ENCODE peak calls at places on chromosomes 2 and 18, in five cellular contexts. E, G, B, V and H are unnamed samples. For H3K4me1, the result is how much of the 10 kb centered on the place peaks cover.

GRCh38 chr2:36413218-36413617 is 57.6 kb downstream of the CRIM1 start:
- DNase-seq in B (no peak), G (no peak), E (no peak), V (peak), H (no peak)

GRCh38 chr18:58934933-58935577 is 70.4 kb downstream of the ZNF532 start:
- DNase-seq in V (no peak), E (no peak), G (no peak), B (no peak), H (no peak)

GRCh38 chr18:27778925-27779324 is 398.0 kb downstream of the CDH2 start:
- DNase-seq in G (no peak), E (no peak), V (no peak), B (no peak), H (no peak)

GRCh38 chr2:119251652-119252051 is 28.0 kb downstream of the STEAP3 start:
- DNase-seq in G (no peak), E (no peak), V (no peak), B (no peak), H (no peak)

GRCh38 chr2:16022548-16023240 is 82.3 kb downstream of the MYCN start:
- DNase-seq in V (no peak), G (no peak), B (no peak), E (no peak), H (no peak)

GRCh38 chr2:207782238-207783030 is 12.7 kb upstream of the FZD5 start:
- DNase-seq in V (no peak), E (no peak), G (no peak), B (no peak), H (no peak)

GRCh38 chr18:32317651-32318050 is 127.8 kb downstream of the MEP1B start:
- DNase-seq in V (peak), B (no peak), E (no peak), G (no peak), H (no peak)

GRCh38 chr18:65852273-65852672 is 101.5 kb downstream of the CDH7 start:
- DNase-seq in G (no peak), E (no peak), B (no peak), V (no peak), H (no peak)

GRCh38 chr2:233267516-233268245 is 16.2 kb downstream of the ATG16L1 start:
- DNase-seq in E (no peak), G (no peak), B (no peak), V (no peak), H (no peak)

GRCh38 chr2:16126141-16126968 is 186.0 kb downstream of the MYCN start:
- DNase-seq in E (no peak), B (no peak), G (peak), V (no peak), H (no peak)

GRCh38 chr2:238141541-238142318 is 3.3 kb downstream of the KLHL30 start:
- DNase-seq in B (no peak), V (no peak), E (no peak), G (no peak), H (peak)

GRCh38 chr18:78912862-78913261 is 66.8 kb upstream of the SALL3 start:
- DNase-seq in B (no peak), G (peak), V (no peak), E (no peak), H (no peak)

GRCh38 chr2:187959821-187960220 is 331.9 kb upstream of the GULP1 start:
- DNase-seq in E (no peak), B (no peak), V (peak), G (no peak), H (no peak)

GRCh38 chr2:66478311-66478710 is 43.4 kb downstream of the MEIS1 start:
- DNase-seq in V (no peak), G (no peak), E (no peak), B (no peak), H (no peak)
- H3K4me3 ChIP-seq in V (no peak), G (no peak), E (no peak), B (no peak), H (no peak)

GRCh38 chr2:9260411-9261037 is 53.9 kb downstream of the ASAP2 start:
- DNase-seq in V (no peak), B (no peak), G (no peak), E (no peak), H (no peak)
- H3K4me1 ChIP-seq in V (under half), B (under half), G (under half), E (under half), H (under half)

GRCh38 chr2:231715499-231715837 is 7.1 kb downstream of the PTMA start:
- DNase-seq in V (no peak), E (no peak), G (no peak), B (no peak), H (no peak)

GRCh38 chr2:231715988-231716616 is 7.8 kb downstream of the PTMA start:
- DNase-seq in B (no peak), E (no peak), V (peak), G (no peak), H (no peak)

GRCh38 chr2:231711677-231712461 is 3.5 kb downstream of the PTMA start:
- DNase-seq in B (no peak), V (no peak), G (no peak), E (no peak), H (no peak)

GRCh38 chr2:231714639-231715498 is 6.5 kb downstream of the PTMA start:
- DNase-seq in G (no peak), E (peak), B (peak), V (no peak), H (peak)

DNA sequence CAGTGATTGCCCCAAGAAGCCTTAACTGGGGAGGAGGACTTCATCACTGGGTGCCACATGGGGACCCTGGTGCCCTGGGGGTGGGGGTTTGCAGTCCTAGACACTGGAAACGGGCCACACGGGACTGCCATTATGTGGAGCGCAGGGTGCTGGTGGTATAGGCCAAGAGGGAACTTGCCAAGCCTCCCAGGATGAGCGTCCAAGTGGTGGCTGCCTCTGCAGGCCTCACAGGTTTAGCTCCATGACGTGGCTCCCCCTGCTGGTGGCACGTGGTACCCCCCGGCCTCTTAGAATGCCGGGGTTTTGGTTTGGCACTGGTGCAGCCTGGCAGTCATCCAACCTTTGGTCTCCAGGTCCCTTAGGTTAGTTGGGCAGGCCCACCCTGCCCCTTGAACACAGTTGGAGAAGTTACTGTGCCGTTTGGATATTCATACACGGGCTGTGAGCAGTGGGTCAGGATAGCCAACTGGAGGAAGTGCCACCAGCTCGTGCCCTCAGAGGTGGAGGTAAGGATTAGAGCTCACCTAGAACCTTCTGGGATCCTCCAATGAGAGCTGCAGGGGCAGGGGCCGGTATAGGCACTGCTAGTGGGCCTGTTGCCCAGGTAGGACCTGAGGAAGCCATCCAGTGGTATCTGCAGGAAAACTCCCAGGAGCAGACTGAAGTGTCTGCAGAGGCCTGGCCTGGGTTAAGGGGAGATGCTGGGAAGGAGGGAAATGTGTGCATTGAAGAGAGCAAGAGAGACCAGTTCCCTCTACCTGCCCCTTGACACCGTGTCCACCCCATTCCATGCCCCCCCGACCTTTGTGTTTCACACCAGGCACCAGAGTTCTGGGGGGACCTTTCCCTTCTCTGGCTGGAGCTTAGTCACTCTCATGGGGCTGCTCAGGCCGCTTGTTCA is 5.7 kb downstream of the PTMA start:
- DNase-seq in G (peak), B (peak), E (peak), V (peak), H (peak)
- TF ChIP-seq CTCF in G (peak), B (peak), E (peak), V (peak), H (peak)

DNA sequence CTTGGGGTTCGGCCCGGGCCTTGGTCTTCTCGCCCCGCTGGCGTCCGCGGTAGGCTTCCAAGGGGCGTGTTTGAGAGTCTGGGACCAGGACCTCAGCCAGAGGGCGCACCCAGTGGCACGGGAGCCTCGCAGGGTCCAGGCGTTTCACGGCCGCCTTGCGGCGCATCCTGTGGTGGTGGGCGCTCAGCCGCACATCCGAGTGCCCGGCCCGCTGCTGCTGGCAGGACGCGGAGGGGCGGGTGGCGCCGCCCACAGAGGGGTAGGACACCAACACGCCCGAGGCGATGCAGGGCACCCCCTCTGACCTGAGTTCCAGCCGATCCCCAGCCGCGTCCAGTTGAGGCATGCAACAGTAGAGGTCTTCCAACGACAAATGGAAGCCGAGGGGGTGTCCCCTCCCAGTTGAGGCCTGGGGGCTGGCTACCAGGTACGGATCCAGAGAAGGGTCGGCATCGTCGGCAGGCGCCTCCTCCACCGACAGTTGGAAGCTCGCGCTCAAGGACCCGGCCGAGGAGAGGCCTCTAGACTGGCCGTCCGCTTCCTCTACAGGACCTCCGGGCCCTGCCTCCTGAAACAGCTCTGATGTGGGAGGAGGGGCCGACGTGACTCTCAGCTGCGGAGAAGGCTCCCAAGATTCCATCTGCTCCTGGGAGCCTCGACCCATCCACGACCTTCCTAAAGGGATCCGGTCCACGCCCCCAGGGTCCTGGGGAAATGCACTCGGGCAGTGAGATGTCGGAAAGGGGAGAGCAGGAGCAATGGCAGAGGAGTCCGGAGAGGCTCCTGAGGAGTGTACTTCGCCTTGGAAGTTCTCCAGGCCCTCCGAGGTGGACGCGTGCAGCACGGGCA is 6.3 kb downstream of the C2orf81 start:
- DNase-seq in B (peak), E (no peak), G (peak), V (no peak), H (peak)
- H3K4me3 ChIP-seq in B (peak), E (no peak), G (peak), V (no peak), H (peak)

DNA sequence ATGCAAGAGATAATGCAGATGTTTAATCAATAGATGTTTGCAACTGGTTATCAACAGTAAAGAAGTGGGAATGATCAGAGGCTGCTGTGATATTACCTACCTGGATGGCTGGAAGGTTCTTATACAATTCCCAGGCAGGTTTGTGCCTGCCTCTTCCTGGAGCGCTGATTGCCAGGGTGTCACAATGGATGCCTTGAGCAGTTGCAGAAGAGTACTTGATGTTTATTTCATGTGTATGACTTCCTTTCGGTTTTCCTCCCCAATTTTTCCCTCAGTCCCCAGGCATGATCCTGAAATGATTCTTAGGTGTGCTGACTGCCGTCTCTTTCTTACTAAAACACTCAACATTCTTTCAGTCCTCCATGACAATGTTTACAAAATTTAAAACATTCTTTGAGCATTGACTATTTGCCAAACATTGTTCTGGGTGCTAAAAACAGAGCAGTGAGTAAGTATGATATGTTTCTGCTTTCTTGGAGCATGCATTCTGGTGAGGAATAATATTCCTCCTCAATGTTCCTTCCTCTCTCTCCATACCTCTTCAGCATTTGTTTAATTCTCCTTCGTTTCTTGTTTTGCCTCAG is 416.6 kb upstream of the TRIB2 start:
- DNase-seq in B (no peak), V (peak), G (no peak), E (no peak), H (peak)
- H3K4me1 ChIP-seq in B (under half), V (under half), G (under half), E (under half), H (under half)

GRCh38 chr2:37877457-37878315 is 47.4 kb upstream of the RMDN2 start:
- DNase-seq in G (no peak), V (peak), B (peak), E (peak), H (peak)
- TF ChIP-seq CTCF in G (peak), V (peak), B (peak), E (peak), H (peak)

GRCh38 chr2:38743672-38744398 is 7.3 kb downstream of the SRSF7 start:
- DNase-seq in V (no peak), G (no peak), B (no peak), E (no peak), H (no peak)

GRCh38 chr2:38742797-38743559 is 8.2 kb downstream of the SRSF7 start:
- DNase-seq in G (no peak), B (no peak), E (no peak), V (no peak), H (no peak)

GRCh38 chr2:38740851-38741541 is 10.2 kb downstream of the SRSF7 start:
- DNase-seq in V (peak), E (peak), B (no peak), G (peak), H (no peak)

GRCh38 chr2:38739524-38739923 is 11.6 kb downstream of the SRSF7 start:
- DNase-seq in B (no peak), E (no peak), G (peak), V (no peak), H (no peak)

DNA sequence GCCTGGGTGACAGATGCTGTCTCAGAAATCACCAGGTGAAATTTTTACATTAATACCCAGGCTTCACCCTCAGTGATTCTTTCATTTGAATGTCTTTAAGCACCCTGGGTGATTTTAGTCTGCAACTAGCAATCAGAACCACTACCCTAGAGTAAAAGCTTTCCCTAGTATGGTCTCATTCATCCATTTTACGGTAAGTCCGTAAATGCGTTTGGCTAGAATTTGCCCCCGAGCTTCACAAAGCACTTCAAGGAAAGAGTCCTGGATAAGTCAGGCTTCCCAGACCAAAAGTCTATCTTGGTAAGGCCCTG is 9.7 kb downstream of the SRSF7 start:
- DNase-seq in G (no peak), E (no peak), B (no peak), V (no peak), H (no peak)
- H3K4me3 ChIP-seq in G (no peak), E (no peak), B (no peak), V (no peak), H (no peak)

GRCh38 chr2:2557448-2557847 is 226.4 kb upstream of the MYT1L start:
- DNase-seq in V (no peak), G (no peak), B (no peak), E (no peak), H (no peak)
- H3K4me1 ChIP-seq in V (under half), G (under half), B (under half), E (under half), H (under half)

GRCh38 chr18:38545071-38545470 is 979.5 kb upstream of the CELF4 start:
- DNase-seq in G (no peak), E (peak), V (no peak), B (no peak), H (peak)
- TF ChIP-seq CTCF in G (no peak), E (no peak), V (no peak), B (no peak), H (no peak)